ENCODE peak calls at places on chromosomes 12 and 14, in seven cellular contexts. O is activated T-helper 1 cell treated with Interleukin-2 at 50 U/mL for 16 hours, L is BE2C, E is left ventricle myocardium inferior, J is DND-41, I is fibroblast of lung, H is C1 segment of cervical spinal cord. B is an unnamed sample.

GRCh38 chr12:31431721-31432120 is 105.8 kb upstream of the SINHCAF start:
- DNase-seq in O (no peak), L (no peak), E (no peak), J (no peak), I (peak), H (no peak), B (no peak)

GRCh38 chr12:6201199-6201608 is 1.0 kb downstream of the CD9 start:
- DNase-seq in O (no peak), L (peak), E (no peak), J (no peak), I (no peak), H (no peak), B (no peak)

GRCh38 chr12:6333029-6333428 is 8.8 kb downstream of the TNFRSF1A start:
- DNase-seq in O (no peak), L (no peak), E (no peak), J (no peak), I (no peak), H (no peak), B (no peak)

GRCh38 chr12:20400003-20400402 is 31.7 kb downstream of the PDE3A start:
- DNase-seq in O (no peak), L (no peak), E (no peak), J (no peak), I (no peak), H (no peak), B (no peak)

GRCh38 chr12:8890313-8891084 is 23.8 kb upstream of the PHC1 start:
- DNase-seq in O (peak), L (peak), E (no peak), J (peak), I (peak), H (no peak), B (peak)

GRCh38 chr14:58722433-58722832 is 84.7 kb downstream of the DACT1 start:
- DNase-seq in O (no peak), L (no peak), E (no peak), J (no peak), I (no peak), H (no peak), B (no peak)

GRCh38 chr14:51395361-51395849 is 155.4 kb downstream of the TMX1 start:
- DNase-seq in O (no peak), L (peak), E (peak), J (no peak), I (peak), H (no peak), B (no peak)

GRCh38 chr14:70947739-70948138 is 40.5 kb downstream of the PCNX1 start:
- DNase-seq in O (no peak), L (no peak), E (no peak), J (peak), I (no peak), H (no peak), B (no peak)

GRCh38 chr12:91215940-91216454 is 33.4 kb upstream of the DCN start:
- DNase-seq in O (no peak), L (no peak), E (no peak), J (no peak), I (peak), H (no peak), B (no peak)

GRCh38 chr12:47223848-47224213 is 144.1 kb upstream of the AMIGO2 start:
- DNase-seq in O (no peak), L (no peak), E (peak), J (no peak), I (peak), H (no peak), B (no peak)

GRCh38 chr14:51310453-51311074 is 70.5 kb downstream of the TMX1 start:
- DNase-seq in O (no peak), L (no peak), E (no peak), J (no peak), I (peak), H (no peak), B (no peak)

GRCh38 chr14:63964063-63964462 is 111.3 kb downstream of the SYNE2 start:
- DNase-seq in O (no peak), L (no peak), E (no peak), J (no peak), I (no peak), H (no peak), B (no peak)

GRCh38 chr12:806116-806805 is 53.9 kb downstream of the WNK1 start:
- DNase-seq in O (no peak), L (no peak), E (no peak), J (no peak), I (peak), H (no peak), B (no peak)

GRCh38 chr14:98956616-98957015 is 315.4 kb downstream of the BCL11B start:
- DNase-seq in O (no peak), L (no peak), E (no peak), J (no peak), I (no peak), H (no peak), B (no peak)

GRCh38 chr12:69511469-69511868 is 41.3 kb downstream of the FRS2 start:
- DNase-seq in O (no peak), L (no peak), E (no peak), J (no peak), I (peak), H (no peak), B (no peak)

GRCh38 chr12:130044991-130045621 is 117.2 kb upstream of the FZD10 start:
- DNase-seq in O (no peak), L (no peak), E (no peak), J (no peak), I (no peak), H (peak), B (peak)

GRCh38 chr12:51953925-51954324 is 2.4 kb downstream of the ACVR1B start:
- DNase-seq in O (no peak), L (no peak), E (no peak), J (no peak), I (no peak), H (no peak), B (no peak)

GRCh38 chr12:43964966-43965365 is 129.1 kb downstream of the TMEM117 start:
- DNase-seq in O (no peak), L (no peak), E (no peak), J (no peak), I (peak), H (no peak), B (no peak)

GRCh38 chr12:23055004-23055403 is 430.0 kb downstream of the ETNK1 start:
- DNase-seq in O (no peak), L (peak), E (no peak), J (no peak), I (peak), H (no peak), B (peak)

GRCh38 chr14:100295376-100296105 is 10.7 kb downstream of the SLC25A29 start:
- DNase-seq in O (no peak), L (no peak), E (no peak), J (no peak), I (no peak), H (no peak), B (no peak)

GRCh38 chr14:55532645-55533309 is 47.2 kb upstream of the KTN1 start:
- DNase-seq in O (no peak), L (no peak), E (no peak), J (no peak), I (no peak), H (no peak), B (no peak)

GRCh38 chr12:49340971-49341776 is 4.2 kb upstream of the C1QL4 start:
- DNase-seq in O (no peak), L (no peak), E (no peak), J (no peak), I (no peak), H (no peak), B (no peak)

GRCh38 chr14:103713304-103714062 is 1.8 kb downstream of the XRCC3 start:
- DNase-seq in O (no peak), L (no peak), E (no peak), J (no peak), I (no peak), H (no peak), B (no peak)

GRCh38 chr12:59736786-59737185 is 141.0 kb downstream of the SLC16A7 start:
- DNase-seq in O (no peak), L (peak), E (no peak), J (no peak), I (peak), H (no peak), B (no peak)

GRCh38 chr14:69571879-69572633 is 2.6 kb downstream of the CCDC177 start:
- DNase-seq in O (no peak), L (no peak), E (no peak), J (no peak), I (peak), H (no peak), B (no peak)

GRCh38 chr12:99436584-99436983 is 211.0 kb upstream of the GARIN6 start:
- DNase-seq in O (no peak), L (no peak), E (no peak), J (no peak), I (no peak), H (no peak), B (no peak)